ENCODE peak calls at places on chromosomes 16 and 17, in ten cellular contexts. C, K, B, U, D, Y, T, A, M and N are unnamed samples.

GRCh38 chr16:24984903-24985675 is 30.1 kb downstream of the ARHGAP17 start:
- DNase-seq in T (no peak), K (no peak), C (no peak), U (peak; percentile 18), M (no peak), D (no peak), A (no peak), Y (no peak), B (no peak), N (no peak)

GRCh38 chr16:53502331-53503269 is at the start of gene AKTIP:
- DNase-seq in D (peak; percentile 52), Y (peak; percentile 62), U (peak; percentile 49), A (no peak), M (peak; percentile 30), C (no peak), T (peak; percentile 51), B (no peak), K (peak; percentile 79), N (peak; percentile 81)

GRCh38 chr17:65472602-65473001 is 88.8 kb downstream of the AXIN2 start:
- DNase-seq in K (no peak), B (no peak), Y (no peak), A (no peak), C (no peak), M (no peak), U (no peak), D (no peak), T (no peak), N (no peak)

GRCh38 chr16:3836641-3837040 is 43.9 kb downstream of the CREBBP start:
- DNase-seq in A (no peak), Y (no peak), B (no peak), D (peak; percentile 89), T (no peak), K (no peak), U (no peak), M (no peak), C (no peak), N (no peak)

GRCh38 chr17:5747276-5747675 is 163.0 kb upstream of the NLRP1 start:
- DNase-seq in M (no peak), C (no peak), K (no peak), A (no peak), U (no peak), D (no peak), B (no peak), Y (no peak), T (no peak), N (no peak)

GRCh38 chr17:74235040-74235581 is 21.7 kb downstream of the TTYH2 start:
- DNase-seq in M (no peak), C (no peak), T (no peak), A (no peak), Y (no peak), B (no peak), U (no peak), D (no peak), K (no peak), N (no peak)

GRCh38 chr17:42457107-42457787 is 1.4 kb upstream of the ATP6V0A1 start:
- DNase-seq in T (no peak), A (no peak), Y (no peak), U (peak; percentile 33), B (no peak), C (no peak), M (no peak), D (no peak), K (no peak), N (no peak)

GRCh38 chr16:11224894-11225676 is 30.9 kb downstream of the SOCS1 start:
- DNase-seq in B (no peak), C (peak; percentile 95), U (peak; percentile 32), M (peak; percentile 41), K (no peak), D (peak; percentile 28), T (no peak), A (no peak), Y (peak; percentile 78), N (no peak)

GRCh38 chr17:66304304-66305174 is 2.1 kb downstream of the PRKCA start:
- DNase-seq in K (no peak), T (no peak), A (peak; percentile 66), Y (peak; percentile 35), U (peak; percentile 63), M (peak; percentile 31), C (no peak), B (no peak), D (no peak), N (no peak)

GRCh38 chr16:48022496-48022895 is 133.3 kb downstream of the ABCC12 start:
- DNase-seq in T (no peak), D (no peak), Y (no peak), M (no peak), A (no peak), B (no peak), U (no peak), C (no peak), K (no peak), N (no peak)

GRCh38 chr17:292016-292415 is 60.6 kb downstream of the RPH3AL start:
- DNase-seq in T (peak; percentile 15), K (peak; percentile 37), Y (no peak), D (no peak), B (no peak), M (peak; percentile 4), U (no peak), A (no peak), C (peak; percentile 51), N (no peak)

GRCh38 chr16:57826040-57826434 is 23.7 kb upstream of the KIFC3 start:
- DNase-seq in K (no peak), B (no peak), U (no peak), M (no peak), C (peak; percentile 7), A (no peak), Y (no peak), T (no peak), D (no peak), N (no peak)

DNA sequence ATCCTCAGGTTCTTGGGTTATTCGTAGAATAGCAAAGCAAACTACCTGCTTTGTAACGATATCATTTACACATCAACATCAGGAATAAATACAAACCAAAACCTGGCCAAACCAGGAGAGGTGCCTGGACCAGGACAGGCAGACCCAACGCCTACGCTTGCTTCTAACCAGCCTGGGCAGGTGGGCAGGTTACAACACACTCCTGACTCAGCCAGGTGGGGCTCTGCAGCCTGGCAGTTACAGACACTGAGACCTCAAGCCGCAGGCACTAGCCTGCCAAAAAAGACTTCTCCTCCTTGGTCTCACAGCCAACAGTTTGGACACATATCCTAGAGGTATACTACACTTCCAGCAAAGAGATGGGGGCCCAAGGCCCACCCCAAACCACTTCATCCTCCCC is 14.0 kb downstream of the ANKRD11 start:
- DNase-seq in D (no peak), M (no peak), U (no peak), Y (no peak), T (no peak), B (no peak), K (no peak), C (no peak), A (no peak), N (no peak)
- H3K4me3 ChIP-seq in D (no peak overlapping the region), M (no peak overlapping the region), U (no peak overlapping the region), Y (no peak overlapping the region), T (no peak overlapping the region), B (no peak overlapping the region), K (no peak overlapping the region), C (no peak overlapping the region), A (no peak overlapping the region), N (no peak overlapping the region)

DNA sequence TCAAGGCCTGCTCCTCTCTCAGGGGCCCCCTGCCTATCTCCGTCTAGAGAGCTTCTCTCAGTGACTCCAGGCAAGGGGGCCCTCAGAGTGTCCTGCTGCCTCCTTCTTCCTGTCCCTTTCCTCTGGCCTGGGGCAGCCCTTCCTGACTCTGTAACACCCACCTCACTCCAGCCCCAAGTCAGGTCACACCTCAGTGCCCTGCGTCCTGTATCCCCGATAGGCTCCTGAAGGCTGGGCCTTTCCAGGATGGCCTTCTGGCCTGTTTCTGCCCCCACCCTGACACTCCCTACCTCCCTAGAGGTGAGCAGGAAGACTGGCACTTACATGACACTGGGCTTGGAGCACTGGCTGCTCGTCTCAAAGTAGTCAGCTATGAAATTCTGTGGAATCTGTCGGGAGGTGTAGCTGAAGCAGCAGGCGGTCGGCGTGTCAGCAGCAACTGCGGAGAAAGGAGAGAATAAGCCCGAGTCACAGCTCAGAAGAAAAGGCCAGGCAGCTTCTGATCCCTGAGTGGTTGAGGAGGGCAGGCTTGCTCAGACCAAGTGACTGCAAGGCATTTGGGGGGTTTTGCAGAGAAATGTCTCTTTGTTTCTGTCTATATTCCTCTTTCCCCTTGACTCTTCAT is 972 bp downstream of the CCL3L1 start:
- DNase-seq in D (no peak), T (no peak), C (no peak), B (no peak), Y (no peak), M (no peak), A (no peak), U (peak; percentile 42), K (no peak), N (no peak)
- TF ChIP-seq CTCF in D (no peak), T (no peak), C (no peak), B (no peak), Y (no peak), M (no peak), A (no peak), U (no peak), K (no peak), N (no peak)

DNA sequence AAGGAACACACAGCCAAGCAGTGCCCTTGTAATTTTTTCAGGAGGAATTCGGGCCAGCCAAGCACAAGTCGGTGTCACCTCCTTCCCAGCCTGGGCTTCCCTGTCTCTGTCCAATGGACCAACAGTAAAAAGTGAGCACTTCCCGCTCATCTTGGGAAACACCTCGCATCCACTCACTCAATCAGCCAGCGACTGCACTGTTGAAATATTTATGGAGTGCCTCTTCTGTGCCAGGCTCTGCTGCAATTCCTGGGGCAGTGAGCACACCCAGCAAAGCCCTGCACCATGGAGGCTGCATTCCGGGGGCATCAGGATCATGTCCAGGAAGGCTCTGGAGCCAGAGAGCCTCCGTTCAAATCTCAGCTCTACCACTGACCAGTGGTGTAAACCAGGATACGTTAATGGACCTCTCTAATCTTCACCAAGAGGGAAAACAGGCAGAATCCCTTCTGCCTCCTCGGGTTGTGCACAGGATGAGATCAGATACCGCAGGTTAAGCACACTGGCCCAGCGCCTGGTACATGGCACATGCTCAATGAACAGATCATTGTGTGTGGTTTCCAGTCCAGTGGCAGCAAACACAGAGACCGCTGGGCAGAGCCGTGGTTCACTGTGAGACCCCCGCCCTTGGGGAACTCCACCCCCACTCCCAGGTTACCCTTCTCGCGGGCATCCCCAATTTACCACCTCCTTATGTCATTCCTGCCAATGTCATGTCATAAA is 194.3 kb downstream of the ZNF423 start:
- DNase-seq in U (no peak), A (no peak), Y (no peak), M (no peak), D (no peak), T (no peak), B (no peak), C (no peak), K (no peak), N (no peak)
- TF ChIP-seq POLR2A in U (no peak), A (no peak), Y (no peak), M (no peak), D (no peak), T (no peak), B (no peak), C (no peak), K (no peak), N (no peak)

DNA sequence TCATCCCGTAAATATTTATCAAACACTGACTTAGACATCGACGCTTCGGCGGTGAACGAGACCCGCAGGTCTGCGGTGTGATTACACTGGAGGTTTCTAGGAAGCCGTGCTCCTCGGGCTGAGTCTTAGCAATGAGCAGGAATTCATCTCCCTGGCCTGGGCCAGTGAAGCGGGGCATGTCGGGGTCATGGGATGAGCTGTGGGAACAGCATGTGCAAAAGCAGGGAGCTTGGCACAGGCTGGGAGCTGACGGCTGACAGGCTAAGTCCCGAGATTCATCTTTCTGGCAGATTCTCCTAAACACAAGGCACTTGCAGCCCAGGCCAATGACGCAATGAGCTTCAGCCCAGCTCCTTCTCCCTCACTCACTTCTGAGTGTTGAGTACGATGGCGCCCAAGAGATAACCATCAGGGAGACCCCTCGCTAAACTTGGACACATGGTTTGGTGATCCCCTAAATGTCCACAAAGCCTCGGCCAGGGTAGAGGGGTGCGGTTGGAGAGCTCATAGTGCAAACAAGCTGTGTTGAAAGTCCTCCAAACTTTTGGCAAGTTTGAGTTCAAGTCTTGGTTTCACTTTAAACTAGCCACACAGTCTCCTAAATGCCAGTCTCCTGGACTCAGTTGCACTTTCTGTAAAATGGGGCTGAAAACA is 12.8 kb downstream of the CRISPLD2 start:
- DNase-seq in A (no peak), C (no peak), Y (peak; percentile 78), K (peak; percentile 93), B (peak; percentile 92), U (peak; percentile 72), M (peak; percentile 57), T (peak; percentile 75), D (peak; percentile 100), N (peak; percentile 59)
- H3K4me3 ChIP-seq in A (no peak overlapping the region), C (no peak overlapping the region), Y (no peak overlapping the region), K (no peak overlapping the region), B (peak overlapping the region; percentile 28), U (peak overlapping the region; percentile 48), M (no peak overlapping the region), T (peak overlapping the region; percentile 6), D (peak overlapping the region; percentile 29), N (no peak overlapping the region)